ENCODE peak calls at places on chromosomes 11 and 22, in seven cellular contexts. One of them, this sample, is unnamed.

GRCh38 chr11:70763606-70764005 is 365.3 kb downstream of the CTTN start:
- DNase-seq in HEK293T: no peak
- DNase-seq in SK-N-SH: no peak
- DNase-seq in stimulated activated naive CD4-positive, alpha-beta T cell: no peak
- DNase-seq in germinal center: no peak
- DNase-seq in gastrocnemius medialis: no peak
- DNase-seq in SW 1271: no peak
- DNase-seq in this sample: no peak

GRCh38 chr11:24386551-24387404 is 110.1 kb upstream of the LUZP2 start:
- DNase-seq in HEK293T: peak
- DNase-seq in SW 1271: no peak
- DNase-seq in SK-N-SH: peak
- DNase-seq in stimulated activated naive CD4-positive, alpha-beta T cell: no peak
- DNase-seq in germinal center: no peak
- DNase-seq in gastrocnemius medialis: no peak
- DNase-seq in this sample: no peak

GRCh38 chr11:112722876-112723275 is 238.3 kb upstream of the NCAM1 start:
- DNase-seq in SK-N-SH: no peak
- DNase-seq in gastrocnemius medialis: no peak
- DNase-seq in stimulated activated naive CD4-positive, alpha-beta T cell: no peak
- DNase-seq in SW 1271: no peak
- DNase-seq in germinal center: no peak
- DNase-seq in HEK293T: no peak
- DNase-seq in this sample: no peak

GRCh38 chr22:47388331-47388730 is 625.9 kb downstream of the TBC1D22A start:
- DNase-seq in gastrocnemius medialis: no peak
- DNase-seq in SW 1271: no peak
- DNase-seq in germinal center: no peak
- DNase-seq in SK-N-SH: no peak
- DNase-seq in HEK293T: no peak
- DNase-seq in stimulated activated naive CD4-positive, alpha-beta T cell: no peak
- DNase-seq in this sample: no peak

GRCh38 chr11:73866095-73866579 is 10.5 kb downstream of the COA4 start:
- DNase-seq in SW 1271: no peak
- DNase-seq in gastrocnemius medialis: no peak
- DNase-seq in germinal center: no peak
- DNase-seq in HEK293T: no peak
- DNase-seq in stimulated activated naive CD4-positive, alpha-beta T cell: no peak
- DNase-seq in SK-N-SH: peak
- DNase-seq in this sample: no peak

GRCh38 chr11:8331767-8332166 is 68.1 kb upstream of the LMO1 start:
- DNase-seq in SK-N-SH: no peak
- DNase-seq in SW 1271: no peak
- DNase-seq in stimulated activated naive CD4-positive, alpha-beta T cell: no peak
- DNase-seq in HEK293T: no peak
- DNase-seq in germinal center: no peak
- DNase-seq in gastrocnemius medialis: no peak
- DNase-seq in this sample: no peak

GRCh38 chr11:73334244-73335203 is 26.4 kb downstream of the ARHGEF17 start:
- DNase-seq in SK-N-SH: peak
- DNase-seq in gastrocnemius medialis: peak
- DNase-seq in SW 1271: no peak
- DNase-seq in germinal center: no peak
- DNase-seq in HEK293T: no peak
- DNase-seq in stimulated activated naive CD4-positive, alpha-beta T cell: no peak
- DNase-seq in this sample: no peak

GRCh38 chr11:77174559-77174958 is 46.5 kb downstream of the MYO7A start:
- DNase-seq in SW 1271: no peak
- DNase-seq in gastrocnemius medialis: no peak
- DNase-seq in HEK293T: no peak
- DNase-seq in stimulated activated naive CD4-positive, alpha-beta T cell: no peak
- DNase-seq in SK-N-SH: no peak
- DNase-seq in germinal center: no peak
- DNase-seq in this sample: no peak

GRCh38 chr22:46367707-46368191 is 32.2 kb downstream of the TRMU start:
- DNase-seq in germinal center: peak
- DNase-seq in stimulated activated naive CD4-positive, alpha-beta T cell: peak
- DNase-seq in gastrocnemius medialis: peak
- DNase-seq in HEK293T: peak
- DNase-seq in SW 1271: no peak
- DNase-seq in SK-N-SH: peak
- DNase-seq in this sample: peak

GRCh38 chr11:131979364-131979763 is 608.9 kb downstream of the NTM start:
- DNase-seq in SK-N-SH: peak
- DNase-seq in SW 1271: no peak
- DNase-seq in germinal center: no peak
- DNase-seq in HEK293T: no peak
- DNase-seq in gastrocnemius medialis: no peak
- DNase-seq in stimulated activated naive CD4-positive, alpha-beta T cell: no peak
- DNase-seq in this sample: no peak

GRCh38 chr22:48483764-48484528 is 1343.7 kb downstream of the BRD1 start:
- DNase-seq in gastrocnemius medialis: no peak
- DNase-seq in SK-N-SH: no peak
- DNase-seq in stimulated activated naive CD4-positive, alpha-beta T cell: no peak
- DNase-seq in SW 1271: no peak
- DNase-seq in HEK293T: no peak
- DNase-seq in germinal center: no peak
- DNase-seq in this sample: no peak

GRCh38 chr22:23767673-23768548 is at the start of gene CHCHD10:
- DNase-seq in SW 1271: no peak
- DNase-seq in SK-N-SH: peak
- DNase-seq in stimulated activated naive CD4-positive, alpha-beta T cell: peak
- DNase-seq in germinal center: peak
- DNase-seq in gastrocnemius medialis: peak
- DNase-seq in HEK293T: peak
- DNase-seq in this sample: peak

GRCh38 chr22:35269630-35270029 is 12.3 kb downstream of the HMGXB4 start:
- DNase-seq in germinal center: no peak
- DNase-seq in gastrocnemius medialis: no peak
- DNase-seq in SW 1271: no peak
- DNase-seq in stimulated activated naive CD4-positive, alpha-beta T cell: no peak
- DNase-seq in HEK293T: no peak
- DNase-seq in SK-N-SH: no peak
- DNase-seq in this sample: no peak

GRCh38 chr11:63405114-63405513 is 35.5 kb downstream of the SLC22A9 start:
- DNase-seq in gastrocnemius medialis: no peak
- DNase-seq in SK-N-SH: no peak
- DNase-seq in SW 1271: no peak
- DNase-seq in stimulated activated naive CD4-positive, alpha-beta T cell: no peak
- DNase-seq in HEK293T: no peak
- DNase-seq in germinal center: no peak
- DNase-seq in this sample: no peak

GRCh38 chr11:76910620-76911414 is 50.1 kb downstream of the ACER3 start:
- DNase-seq in stimulated activated naive CD4-positive, alpha-beta T cell: no peak
- DNase-seq in germinal center: no peak
- DNase-seq in HEK293T: no peak
- DNase-seq in SW 1271: no peak
- DNase-seq in SK-N-SH: no peak
- DNase-seq in gastrocnemius medialis: peak
- DNase-seq in this sample: no peak

GRCh38 chr11:36037031-36037430 is 93.2 kb downstream of the LDLRAD3 start:
- DNase-seq in HEK293T: no peak
- DNase-seq in SK-N-SH: no peak
- DNase-seq in SW 1271: no peak
- DNase-seq in germinal center: no peak
- DNase-seq in gastrocnemius medialis: peak
- DNase-seq in stimulated activated naive CD4-positive, alpha-beta T cell: no peak
- DNase-seq in this sample: no peak

GRCh38 chr11:58531865-58532341 is 24.0 kb upstream of the OR5B21 start:
- DNase-seq in germinal center: no peak
- DNase-seq in gastrocnemius medialis: no peak
- DNase-seq in SK-N-SH: no peak
- DNase-seq in HEK293T: no peak
- DNase-seq in stimulated activated naive CD4-positive, alpha-beta T cell: no peak
- DNase-seq in SW 1271: no peak
- DNase-seq in this sample: no peak

GRCh38 chr22:29129644-29130201 is 56.9 kb downstream of the KREMEN1 start:
- DNase-seq in gastrocnemius medialis: no peak
- DNase-seq in HEK293T: no peak
- DNase-seq in germinal center: no peak
- DNase-seq in SW 1271: no peak
- DNase-seq in stimulated activated naive CD4-positive, alpha-beta T cell: no peak
- DNase-seq in SK-N-SH: no peak
- DNase-seq in this sample: no peak

GRCh38 chr11:124656759-124657627 is 16.5 kb downstream of the SIAE start:
- DNase-seq in SW 1271: no peak
- DNase-seq in SK-N-SH: peak
- DNase-seq in gastrocnemius medialis: no peak
- DNase-seq in stimulated activated naive CD4-positive, alpha-beta T cell: no peak
- DNase-seq in HEK293T: no peak
- DNase-seq in germinal center: no peak
- DNase-seq in this sample: no peak

GRCh38 chr11:16404781-16405180 is 48.4 kb upstream of the SOX6 start:
- DNase-seq in SK-N-SH: no peak
- DNase-seq in stimulated activated naive CD4-positive, alpha-beta T cell: no peak
- DNase-seq in HEK293T: no peak
- DNase-seq in germinal center: no peak
- DNase-seq in gastrocnemius medialis: no peak
- DNase-seq in SW 1271: no peak
- DNase-seq in this sample: no peak

GRCh38 chr11:113014262-113014661 is 53.0 kb downstream of the NCAM1 start:
- DNase-seq in SW 1271: no peak
- DNase-seq in stimulated activated naive CD4-positive, alpha-beta T cell: no peak
- DNase-seq in gastrocnemius medialis: no peak
- DNase-seq in SK-N-SH: peak
- DNase-seq in germinal center: no peak
- DNase-seq in HEK293T: peak
- DNase-seq in this sample: no peak

This sample was measured in effector CD8-positive, alpha-beta T cell.